ENCODE peak calls at places on chromosomes 13 and 19, in eight cellular contexts. One of them, this sample, is unnamed. For H3K4me1, the result is how much of the 10 kb centered on the place peaks cover.

GRCh38 chr19:6723108-6723618 is 2.7 kb upstream of the C3 start:
- DNase-seq in ascending aorta: no peak
- DNase-seq in uterus: peak
- DNase-seq in psoas muscle: peak
- DNase-seq in fibroblast of lung: peak
- DNase-seq in thoracic aorta: no peak
- DNase-seq in H1: no peak
- DNase-seq in ovary: peak
- DNase-seq in this sample: no peak

GRCh38 chr19:10991076-10991475 is 30.2 kb downstream of the SMARCA4 start:
- DNase-seq in ascending aorta: no peak
- DNase-seq in uterus: no peak
- DNase-seq in psoas muscle: no peak
- DNase-seq in fibroblast of lung: no peak
- DNase-seq in thoracic aorta: no peak
- DNase-seq in H1: no peak
- DNase-seq in ovary: no peak
- DNase-seq in this sample: no peak

GRCh38 chr19:30664358-30665058 is 292.3 kb downstream of the ZNF536 start:
- DNase-seq in ascending aorta: peak
- DNase-seq in uterus: no peak
- DNase-seq in psoas muscle: no peak
- DNase-seq in fibroblast of lung: peak
- DNase-seq in thoracic aorta: no peak
- DNase-seq in H1: no peak
- DNase-seq in ovary: no peak
- DNase-seq in this sample: no peak

GRCh38 chr19:38068851-38069250 is 155.2 kb downstream of the DPF1 start:
- DNase-seq in ascending aorta: no peak
- DNase-seq in uterus: no peak
- DNase-seq in psoas muscle: no peak
- DNase-seq in fibroblast of lung: no peak
- DNase-seq in thoracic aorta: no peak
- DNase-seq in H1: no peak
- DNase-seq in ovary: no peak
- DNase-seq in this sample: no peak

GRCh38 chr19:18975011-18975410 is 34.0 kb upstream of the HOMER3 start:
- DNase-seq in ascending aorta: no peak
- DNase-seq in uterus: no peak
- DNase-seq in psoas muscle: no peak
- DNase-seq in fibroblast of lung: no peak
- DNase-seq in thoracic aorta: no peak
- DNase-seq in H1: no peak
- DNase-seq in ovary: no peak
- DNase-seq in this sample: no peak

GRCh38 chr19:27860309-27860934 is 1352.5 kb downstream of the UQCRFS1 start:
- DNase-seq in ascending aorta: no peak
- DNase-seq in uterus: no peak
- DNase-seq in psoas muscle: no peak
- DNase-seq in fibroblast of lung: no peak
- DNase-seq in thoracic aorta: no peak
- DNase-seq in H1: no peak
- DNase-seq in ovary: no peak
- DNase-seq in this sample: no peak

GRCh38 chr19:33704271-33704670 is 82.5 kb downstream of the CHST8 start:
- DNase-seq in ascending aorta: no peak
- DNase-seq in uterus: no peak
- DNase-seq in psoas muscle: no peak
- DNase-seq in fibroblast of lung: no peak
- DNase-seq in thoracic aorta: no peak
- DNase-seq in H1: no peak
- DNase-seq in ovary: no peak
- DNase-seq in this sample: no peak

GRCh38 chr19:30896551-30896950 is 452.7 kb downstream of the TSHZ3 start:
- DNase-seq in ascending aorta: no peak
- DNase-seq in uterus: no peak
- DNase-seq in psoas muscle: no peak
- DNase-seq in fibroblast of lung: no peak
- DNase-seq in thoracic aorta: no peak
- DNase-seq in H1: no peak
- DNase-seq in ovary: no peak
- DNase-seq in this sample: no peak

GRCh38 chr13:20391597-20392452 is 133.8 kb downstream of the CRYL1 start:
- DNase-seq in ascending aorta: no peak
- DNase-seq in uterus: no peak
- DNase-seq in psoas muscle: no peak
- DNase-seq in fibroblast of lung: no peak
- DNase-seq in thoracic aorta: no peak
- DNase-seq in H1: no peak
- DNase-seq in ovary: no peak
- DNase-seq in this sample: no peak

GRCh38 chr13:63433546-63434150 is 2018.0 kb upstream of the PCDH20 start:
- DNase-seq in ascending aorta: no peak
- DNase-seq in uterus: no peak
- DNase-seq in psoas muscle: no peak
- DNase-seq in fibroblast of lung: peak
- DNase-seq in thoracic aorta: no peak
- DNase-seq in H1: no peak
- DNase-seq in ovary: no peak
- DNase-seq in this sample: no peak

GRCh38 chr19:48255376-48256303 is at the start of gene CARD8:
- DNase-seq in ascending aorta: peak
- DNase-seq in uterus: peak
- DNase-seq in psoas muscle: peak
- DNase-seq in fibroblast of lung: peak
- DNase-seq in thoracic aorta: peak
- DNase-seq in H1: peak
- DNase-seq in ovary: peak
- DNase-seq in this sample: peak

DNA sequence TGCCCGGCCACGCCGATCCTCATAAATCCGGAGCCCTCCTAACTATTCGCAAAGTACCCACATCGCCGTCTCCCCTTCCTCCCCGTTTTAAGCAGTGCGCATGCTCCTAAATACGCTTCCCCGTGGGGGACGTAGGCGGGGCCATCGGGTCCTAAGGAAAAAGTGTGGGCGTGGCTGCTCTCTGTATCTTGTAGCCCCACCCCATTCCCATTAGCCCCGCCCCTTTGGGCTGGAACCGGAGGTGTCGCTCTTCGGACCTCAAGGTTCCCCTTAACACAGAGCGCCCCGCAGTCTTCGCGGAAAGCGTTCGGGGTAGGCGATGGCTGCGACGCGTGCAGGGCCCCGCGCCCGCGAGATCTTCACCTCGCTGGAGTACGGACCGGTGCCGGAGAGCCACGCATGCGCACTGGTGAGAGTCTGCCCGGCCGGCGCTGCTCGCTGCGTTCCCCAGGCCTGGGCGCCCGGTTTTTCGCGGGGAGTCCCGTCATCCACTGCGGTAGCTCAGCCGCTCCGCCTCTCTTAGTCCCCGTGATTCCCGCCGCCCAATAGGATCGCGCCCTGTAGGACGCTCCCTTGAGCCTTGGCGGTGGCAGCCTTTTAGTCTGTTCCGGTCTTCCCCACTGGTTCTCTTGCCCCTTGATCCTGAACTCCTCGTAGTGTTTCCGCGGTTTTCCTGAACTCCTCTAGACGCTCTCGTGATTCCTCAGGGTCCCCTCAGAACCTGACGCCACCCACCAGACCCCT is at the start of gene ALDH16A1:
- DNase-seq in ascending aorta: peak
- DNase-seq in uterus: peak
- DNase-seq in psoas muscle: peak
- DNase-seq in fibroblast of lung: peak
- DNase-seq in thoracic aorta: peak
- DNase-seq in H1: peak
- DNase-seq in ovary: peak
- DNase-seq in this sample: peak
- H3K4me1 ChIP-seq in ascending aorta: under half
- H3K4me1 ChIP-seq in uterus: under half
- H3K4me1 ChIP-seq in psoas muscle: under half
- H3K4me1 ChIP-seq in fibroblast of lung: under half
- H3K4me1 ChIP-seq in thoracic aorta: under half
- H3K4me1 ChIP-seq in H1: under half
- H3K4me1 ChIP-seq in ovary: under half
- H3K4me1 ChIP-seq in this sample: under half

GRCh38 chr13:27036236-27036981 is 135.2 kb downstream of the USP12 start:
- DNase-seq in ascending aorta: peak
- DNase-seq in uterus: no peak
- DNase-seq in psoas muscle: no peak
- DNase-seq in fibroblast of lung: peak
- DNase-seq in thoracic aorta: no peak
- DNase-seq in H1: no peak
- DNase-seq in ovary: no peak
- DNase-seq in this sample: no peak

GRCh38 chr13:27034678-27035111 is 136.9 kb downstream of the USP12 start:
- DNase-seq in ascending aorta: no peak
- DNase-seq in uterus: no peak
- DNase-seq in psoas muscle: no peak
- DNase-seq in fibroblast of lung: no peak
- DNase-seq in thoracic aorta: no peak
- DNase-seq in H1: no peak
- DNase-seq in ovary: no peak
- DNase-seq in this sample: no peak

GRCh38 chr13:27037571-27037970 is 134.0 kb downstream of the USP12 start:
- DNase-seq in ascending aorta: no peak
- DNase-seq in uterus: no peak
- DNase-seq in psoas muscle: no peak
- DNase-seq in fibroblast of lung: no peak
- DNase-seq in thoracic aorta: no peak
- DNase-seq in H1: no peak
- DNase-seq in ovary: no peak
- DNase-seq in this sample: no peak

GRCh38 chr13:27037171-27037570 is 134.4 kb downstream of the USP12 start:
- DNase-seq in ascending aorta: no peak
- DNase-seq in uterus: no peak
- DNase-seq in psoas muscle: no peak
- DNase-seq in fibroblast of lung: no peak
- DNase-seq in thoracic aorta: no peak
- DNase-seq in H1: no peak
- DNase-seq in ovary: no peak
- DNase-seq in this sample: no peak

GRCh38 chr13:27035892-27036235 is 135.7 kb downstream of the USP12 start:
- DNase-seq in ascending aorta: no peak
- DNase-seq in uterus: no peak
- DNase-seq in psoas muscle: no peak
- DNase-seq in fibroblast of lung: no peak
- DNase-seq in thoracic aorta: no peak
- DNase-seq in H1: no peak
- DNase-seq in ovary: no peak
- DNase-seq in this sample: no peak
- H3K27ac ChIP-seq in ascending aorta: no peak
- H3K27ac ChIP-seq in uterus: no peak
- H3K27ac ChIP-seq in psoas muscle: no peak
- H3K27ac ChIP-seq in fibroblast of lung: no peak
- H3K27ac ChIP-seq in thoracic aorta: no peak
- H3K27ac ChIP-seq in H1: no peak
- H3K27ac ChIP-seq in ovary: no peak
- H3K27ac ChIP-seq in this sample: no peak

GRCh38 chr13:107976628-107977027 is 238.7 kb downstream of the LIG4 start:
- DNase-seq in ascending aorta: no peak
- DNase-seq in uterus: no peak
- DNase-seq in psoas muscle: no peak
- DNase-seq in fibroblast of lung: no peak
- DNase-seq in thoracic aorta: no peak
- DNase-seq in H1: no peak
- DNase-seq in ovary: no peak
- DNase-seq in this sample: no peak

GRCh38 chr13:107977175-107977574 is 238.2 kb downstream of the LIG4 start:
- DNase-seq in ascending aorta: no peak
- DNase-seq in uterus: no peak
- DNase-seq in psoas muscle: no peak
- DNase-seq in fibroblast of lung: no peak
- DNase-seq in thoracic aorta: no peak
- DNase-seq in H1: no peak
- DNase-seq in ovary: no peak
- DNase-seq in this sample: no peak
- TF ChIP-seq CTCF in ascending aorta: no peak
- TF ChIP-seq CTCF in uterus: no peak
- TF ChIP-seq CTCF in psoas muscle: no peak
- TF ChIP-seq CTCF in fibroblast of lung: no peak
- TF ChIP-seq CTCF in thoracic aorta: no peak
- TF ChIP-seq CTCF in H1: no peak
- TF ChIP-seq CTCF in ovary: no peak
- TF ChIP-seq CTCF in this sample: no peak

GRCh38 chr19:45448887-45449299 is 18.9 kb upstream of the FOSB start:
- DNase-seq in ascending aorta: no peak
- DNase-seq in uterus: no peak
- DNase-seq in psoas muscle: no peak
- DNase-seq in fibroblast of lung: no peak
- DNase-seq in thoracic aorta: no peak
- DNase-seq in H1: no peak
- DNase-seq in ovary: no peak
- DNase-seq in this sample: no peak

GRCh38 chr19:45450042-45450380 is 17.8 kb upstream of the FOSB start:
- DNase-seq in ascending aorta: no peak
- DNase-seq in uterus: no peak
- DNase-seq in psoas muscle: no peak
- DNase-seq in fibroblast of lung: no peak
- DNase-seq in thoracic aorta: no peak
- DNase-seq in H1: no peak
- DNase-seq in ovary: no peak
- DNase-seq in this sample: no peak

GRCh38 chr19:45448425-45448756 is 19.4 kb upstream of the FOSB start:
- DNase-seq in ascending aorta: no peak
- DNase-seq in uterus: no peak
- DNase-seq in psoas muscle: no peak
- DNase-seq in fibroblast of lung: no peak
- DNase-seq in thoracic aorta: no peak
- DNase-seq in H1: no peak
- DNase-seq in ovary: no peak
- DNase-seq in this sample: no peak

GRCh38 chr19:45451850-45452387 is 15.9 kb upstream of the FOSB start:
- DNase-seq in ascending aorta: no peak
- DNase-seq in uterus: no peak
- DNase-seq in psoas muscle: no peak
- DNase-seq in fibroblast of lung: no peak
- DNase-seq in thoracic aorta: no peak
- DNase-seq in H1: no peak
- DNase-seq in ovary: no peak
- DNase-seq in this sample: no peak

DNA sequence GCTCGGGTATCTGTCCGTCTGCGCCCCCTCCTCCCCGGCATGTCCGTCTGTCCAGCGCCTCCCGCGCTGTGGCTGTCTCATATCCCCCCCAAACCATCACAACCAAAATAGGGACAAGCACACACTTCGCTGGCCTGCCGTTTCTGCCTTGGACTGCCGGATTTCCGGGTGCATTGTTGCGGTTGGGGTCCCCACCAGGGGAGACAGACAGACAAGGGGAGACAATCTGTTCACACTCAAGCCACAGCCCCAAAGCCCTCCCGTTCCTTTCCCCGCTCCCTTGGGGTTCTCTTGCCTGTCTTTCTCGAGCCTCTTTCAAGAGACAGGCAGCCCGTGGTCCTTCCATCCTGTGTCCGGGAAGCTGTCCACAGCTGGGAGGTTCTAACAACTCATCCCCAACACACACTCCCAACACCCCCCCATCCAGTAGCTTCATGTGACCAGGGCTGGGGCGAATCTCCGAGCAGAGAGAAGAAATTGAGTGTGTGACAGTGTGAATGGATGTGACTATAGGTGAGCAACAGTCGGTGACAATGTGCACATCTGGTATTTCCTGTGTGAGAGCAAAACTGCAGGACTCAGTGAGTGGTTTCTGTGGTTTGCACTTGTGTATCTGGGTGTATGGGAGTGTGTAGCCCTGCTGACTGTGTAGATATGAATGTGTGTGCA is 16.5 kb upstream of the FOSB start:
- DNase-seq in ascending aorta: peak
- DNase-seq in uterus: peak
- DNase-seq in psoas muscle: peak
- DNase-seq in fibroblast of lung: peak
- DNase-seq in thoracic aorta: no peak
- DNase-seq in H1: no peak
- DNase-seq in ovary: no peak
- DNase-seq in this sample: peak
- H3K4me1 ChIP-seq in ascending aorta: under half
- H3K4me1 ChIP-seq in uterus: under half
- H3K4me1 ChIP-seq in psoas muscle: under half
- H3K4me1 ChIP-seq in fibroblast of lung: under half
- H3K4me1 ChIP-seq in thoracic aorta: under half
- H3K4me1 ChIP-seq in H1: under half
- H3K4me1 ChIP-seq in ovary: under half
- H3K4me1 ChIP-seq in this sample: under half

This sample was measured in tibial artery.